ENCODE peak calls at places on chromosomes 7 and 10, in seven cellular contexts. Q is ascending aorta, Z is heart left ventricle, Y is colonic mucosa, M is spleen, T is neural progenitor cell, B is vagina. O is an unnamed sample. For H3K36me3 and H3K4me1, the result is how much of the 10 kb centered on the place peaks cover.

GRCh38 chr7:25579688-25580075 is 351.4 kb upstream of the NPVF start:
- DNase-seq in Q (no peak), Z (no peak), Y (no peak), M (no peak), T (no peak), B (no peak), O (peak)

GRCh38 chr10:43461950-43462349 is 25.0 kb downstream of the ZNF487 start:
- DNase-seq in Q (no peak), Z (no peak), Y (peak), M (no peak), T (peak), B (no peak), O (peak)

GRCh38 chr10:98254234-98254858 is 13.6 kb downstream of the LOXL4 start:
- DNase-seq in Q (no peak), Z (no peak), Y (no peak), M (no peak), T (no peak), B (peak), O (no peak)

GRCh38 chr10:89151857-89152256 is 55.3 kb downstream of the CH25H start:
- DNase-seq in Q (no peak), Z (no peak), Y (no peak), M (no peak), T (no peak), B (no peak), O (no peak)

GRCh38 chr7:74525140-74525539 is 71.4 kb downstream of the GTF2IRD1 start:
- DNase-seq in Q (no peak), Z (no peak), Y (no peak), M (no peak), T (no peak), B (no peak), O (no peak)

GRCh38 chr7:144606231-144606630 is 202.7 kb upstream of the NOBOX start:
- DNase-seq in Q (no peak), Z (no peak), Y (no peak), M (no peak), T (no peak), B (no peak), O (no peak)

GRCh38 chr7:70641882-70642281 is 490.1 kb upstream of the GALNT17 start:
- DNase-seq in Q (no peak), Z (no peak), Y (no peak), M (no peak), T (no peak), B (no peak), O (no peak)

GRCh38 chr7:85055906-85056305 is 130.9 kb downstream of the SEMA3D start:
- DNase-seq in Q (no peak), Z (no peak), Y (no peak), M (no peak), T (no peak), B (no peak), O (no peak)

GRCh38 chr7:114533151-114533550 is 118.5 kb downstream of the FOXP2 start:
- DNase-seq in Q (no peak), Z (no peak), Y (no peak), M (no peak), T (peak), B (no peak), O (no peak)

GRCh38 chr10:114623661-114624294 is 34.3 kb downstream of the ABLIM1 start:
- DNase-seq in Q (no peak), Z (no peak), Y (peak), M (no peak), T (no peak), B (no peak), O (no peak)

GRCh38 chr7:112898432-112899290 is 108.5 kb upstream of the TMEM168 start:
- DNase-seq in Q (no peak), Z (no peak), Y (peak), M (no peak), T (peak), B (no peak), O (peak)

GRCh38 chr10:4776234-4776638 is 49.8 kb upstream of the AKR1E2 start:
- DNase-seq in Q (no peak), Z (no peak), Y (no peak), M (no peak), T (no peak), B (no peak), O (no peak)

GRCh38 chr7:103752995-103753394 is 236.5 kb downstream of the RELN start:
- DNase-seq in Q (no peak), Z (no peak), Y (no peak), M (no peak), T (no peak), B (no peak), O (peak)

GRCh38 chr10:22913474-22914092 is 14.3 kb upstream of the ARMC3 start:
- DNase-seq in Q (no peak), Z (no peak), Y (no peak), M (no peak), T (no peak), B (no peak), O (no peak)

GRCh38 chr10:5782174-5782573 is 31.1 kb downstream of the GDI2 start:
- DNase-seq in Q (no peak), Z (no peak), Y (no peak), M (no peak), T (no peak), B (no peak), O (no peak)

GRCh38 chr10:5779753-5780152 is 33.5 kb downstream of the GDI2 start:
- DNase-seq in Q (no peak), Z (no peak), Y (no peak), M (no peak), T (no peak), B (no peak), O (no peak)

GRCh38 chr10:5788969-5789368 is 24.3 kb downstream of the GDI2 start:
- DNase-seq in Q (no peak), Z (no peak), Y (no peak), M (no peak), T (no peak), B (no peak), O (no peak)

DNA sequence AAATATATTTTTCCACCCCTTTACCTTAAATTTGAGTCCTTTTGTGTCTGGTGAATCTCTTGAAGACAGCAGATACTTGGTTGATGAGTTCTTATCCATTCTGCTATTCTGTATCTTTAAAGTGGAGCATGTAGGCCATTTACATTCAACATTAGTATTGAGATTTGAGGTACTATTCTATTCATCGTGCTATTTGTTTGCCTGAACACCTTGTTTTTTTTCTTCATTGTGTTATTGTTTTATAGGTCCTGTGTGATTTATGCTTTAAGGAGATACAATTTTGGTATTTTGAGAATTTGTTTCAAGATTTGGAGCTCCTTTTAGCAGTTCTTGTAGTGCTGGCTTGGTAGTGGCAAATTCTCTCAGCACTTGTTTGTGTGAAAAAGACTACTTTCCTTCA is 29.9 kb downstream of the GDI2 start:
- DNase-seq in Q (no peak), Z (no peak), Y (no peak), M (no peak), T (no peak), B (no peak), O (no peak)
- H3K36me3 ChIP-seq in Q (under half), Z (half or more), Y (under half), M (half or more), T (under half), B (half or more), O (under half)

GRCh38 chr10:35451103-35452016 is 115.1 kb downstream of the CCNY start:
- DNase-seq in Q (no peak), Z (peak), Y (no peak), M (no peak), T (no peak), B (no peak), O (no peak)
- H3K4me1 ChIP-seq in Q (half or more), Z (half or more), Y (under half), M (half or more), T (under half), B (half or more), O (under half)

DNA sequence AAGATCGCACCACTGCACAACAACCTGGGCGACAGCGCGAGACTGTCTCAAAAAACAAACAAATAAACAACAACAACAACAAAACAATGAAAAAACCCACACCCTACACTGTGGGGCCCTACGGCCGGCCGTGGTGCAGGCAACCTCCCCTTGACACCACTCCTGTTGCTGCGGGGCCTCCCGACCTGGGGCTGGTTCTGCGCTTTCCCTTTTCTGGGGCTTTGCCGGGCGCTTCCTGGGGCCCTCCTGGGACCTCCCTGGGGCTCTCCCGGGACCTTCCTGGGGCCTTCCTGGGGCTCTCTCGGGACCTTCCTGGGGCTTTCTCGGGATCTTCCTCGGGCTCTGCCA is 46.6 kb downstream of the INSIG1 start:
- DNase-seq in Q (no peak), Z (no peak), Y (no peak), M (peak), T (no peak), B (no peak), O (no peak)
- H3K4me3 ChIP-seq in Q (no peak), Z (no peak), Y (peak), M (no peak), T (peak), B (no peak), O (no peak)

DNA sequence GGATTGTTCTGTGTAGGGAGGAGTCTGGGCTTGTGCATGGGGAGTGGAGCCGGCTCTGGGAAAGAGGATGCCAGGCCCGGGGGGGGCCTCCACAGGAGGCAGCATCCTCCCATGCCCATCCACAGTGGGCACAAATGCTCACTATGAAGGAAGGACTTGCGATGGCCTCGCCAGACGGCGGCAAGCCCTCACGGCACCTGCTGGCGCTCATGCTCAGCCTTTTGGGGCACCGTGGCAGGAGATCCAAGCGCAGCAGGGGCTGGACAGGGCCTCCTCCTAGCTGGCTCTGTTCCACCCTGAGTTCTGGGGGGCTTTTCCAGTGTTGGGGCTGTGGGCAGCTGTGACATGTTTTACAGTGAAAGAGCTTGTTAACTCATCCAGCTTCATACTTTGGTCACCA is 15.2 kb downstream of the MDH2 start:
- DNase-seq in Q (no peak), Z (no peak), Y (no peak), M (no peak), T (no peak), B (no peak), O (no peak)
- H3K36me3 ChIP-seq in Q (half or more), Z (half or more), Y (under half), M (half or more), T (under half), B (half or more), O (under half)

O was measured in small intestine.